ENCODE peak calls at places on chromosomes 5 and 9, in four cellular contexts. One of them, this sample, is unnamed.

GRCh38 chr9:109411818-109412352 is 86.2 kb downstream of the PTPN3 start:
- DNase-seq in NCI-H1694 treated with DMSO at 0.1 percent for 48 hours: no peak
- DNase-seq in NCI-H187 treated with DMSO at 0.1 percent for 48 hours: no peak
- DNase-seq in SK-MEL-5: peak
- DNase-seq in this sample: peak

GRCh38 chr5:52582313-52582712 is 205.4 kb upstream of the ITGA1 start:
- DNase-seq in NCI-H1694 treated with DMSO at 0.1 percent for 48 hours: no peak
- DNase-seq in NCI-H187 treated with DMSO at 0.1 percent for 48 hours: no peak
- DNase-seq in SK-MEL-5: peak
- DNase-seq in this sample: no peak

GRCh38 chr9:130172161-130172857 is at the start of gene NCS1:
- DNase-seq in NCI-H1694 treated with DMSO at 0.1 percent for 48 hours: no peak
- DNase-seq in NCI-H187 treated with DMSO at 0.1 percent for 48 hours: no peak
- DNase-seq in SK-MEL-5: peak
- DNase-seq in this sample: peak

GRCh38 chr9:78620303-78620702 is 323.4 kb downstream of the PSAT1 start:
- DNase-seq in NCI-H1694 treated with DMSO at 0.1 percent for 48 hours: no peak
- DNase-seq in NCI-H187 treated with DMSO at 0.1 percent for 48 hours: no peak
- DNase-seq in SK-MEL-5: no peak
- DNase-seq in this sample: no peak

GRCh38 chr5:133357758-133358157 is 254.6 kb downstream of the FSTL4 start:
- DNase-seq in NCI-H1694 treated with DMSO at 0.1 percent for 48 hours: no peak
- DNase-seq in NCI-H187 treated with DMSO at 0.1 percent for 48 hours: no peak
- DNase-seq in SK-MEL-5: no peak
- DNase-seq in this sample: no peak

GRCh38 chr9:6894135-6894534 is 136.4 kb downstream of the KDM4C start:
- DNase-seq in NCI-H1694 treated with DMSO at 0.1 percent for 48 hours: no peak
- DNase-seq in NCI-H187 treated with DMSO at 0.1 percent for 48 hours: no peak
- DNase-seq in SK-MEL-5: no peak
- DNase-seq in this sample: no peak

GRCh38 chr5:173591300-173591622 is 25.2 kb downstream of the BOD1 start:
- DNase-seq in NCI-H1694 treated with DMSO at 0.1 percent for 48 hours: no peak
- DNase-seq in NCI-H187 treated with DMSO at 0.1 percent for 48 hours: no peak
- DNase-seq in SK-MEL-5: no peak
- DNase-seq in this sample: peak

GRCh38 chr9:87527211-87527916 is 29.7 kb downstream of the DAPK1 start:
- DNase-seq in NCI-H1694 treated with DMSO at 0.1 percent for 48 hours: no peak
- DNase-seq in NCI-H187 treated with DMSO at 0.1 percent for 48 hours: no peak
- DNase-seq in SK-MEL-5: no peak
- DNase-seq in this sample: no peak

GRCh38 chr5:96752341-96753016 is 55.3 kb downstream of the ERAP1 start:
- DNase-seq in NCI-H1694 treated with DMSO at 0.1 percent for 48 hours: peak
- DNase-seq in NCI-H187 treated with DMSO at 0.1 percent for 48 hours: no peak
- DNase-seq in SK-MEL-5: peak
- DNase-seq in this sample: peak

GRCh38 chr5:116130471-116130870 is 45.6 kb downstream of the COMMD10 start:
- DNase-seq in NCI-H1694 treated with DMSO at 0.1 percent for 48 hours: no peak
- DNase-seq in NCI-H187 treated with DMSO at 0.1 percent for 48 hours: no peak
- DNase-seq in SK-MEL-5: no peak
- DNase-seq in this sample: no peak

GRCh38 chr5:159198063-159199036 is 11.0 kb downstream of the RNF145 start:
- DNase-seq in NCI-H1694 treated with DMSO at 0.1 percent for 48 hours: no peak
- DNase-seq in NCI-H187 treated with DMSO at 0.1 percent for 48 hours: no peak
- DNase-seq in SK-MEL-5: no peak
- DNase-seq in this sample: no peak

GRCh38 chr5:119017999-119018398 is 29.7 kb upstream of the DTWD2 start:
- DNase-seq in NCI-H1694 treated with DMSO at 0.1 percent for 48 hours: no peak
- DNase-seq in NCI-H187 treated with DMSO at 0.1 percent for 48 hours: no peak
- DNase-seq in SK-MEL-5: no peak
- DNase-seq in this sample: no peak

This sample was measured in WERI-Rb-1.